ENCODE peak calls at places on chromosomes 2 and 18, in eight cellular contexts. S, Z, H, W, X, A, N and L are unnamed samples.
A peak's percentile ranks its signal among the peaks of the same experiment; 100 is the strongest.

GRCh38 chr2:215751200-215751910 is 262.0 kb downstream of the MREG start:
- DNase-seq in S (peak; percentile 73), Z (no peak), H (no peak), W (peak; percentile 80), X (no peak), A (no peak), N (no peak), L (peak; percentile 96)

GRCh38 chr2:81395746-81396145 is 1091.2 kb upstream of the LRRTM1 start:
- DNase-seq in S (no peak), Z (no peak), H (no peak), W (no peak), X (no peak), A (no peak), N (no peak), L (no peak)

GRCh38 chr2:69046221-69046662 is 33.3 kb downstream of the ANTXR1 start:
- DNase-seq in S (peak; percentile 85), Z (no peak), H (no peak), W (peak; percentile 88), X (no peak), A (no peak), N (no peak), L (peak; percentile 72)

GRCh38 chr2:215479536-215480240 is 43.8 kb upstream of the FN1 start:
- DNase-seq in S (no peak), Z (no peak), H (no peak), W (no peak), X (no peak), A (no peak), N (no peak), L (no peak)

GRCh38 chr18:12774982-12775381 is 72.1 kb downstream of the PSMG2 start:
- DNase-seq in S (no peak), Z (no peak), H (no peak), W (no peak), X (no peak), A (no peak), N (no peak), L (no peak)

GRCh38 chr18:48629730-48630324 is 91.0 kb downstream of the CTIF start:
- DNase-seq in S (peak; percentile 99), Z (no peak), H (no peak), W (peak; percentile 97), X (no peak), A (no peak), N (no peak), L (peak; percentile 88)

GRCh38 chr2:115910270-115910669 is 1467.8 kb downstream of the DPP10 start:
- DNase-seq in S (no peak), Z (no peak), H (no peak), W (no peak), X (no peak), A (peak; percentile 42), N (no peak), L (no peak)

GRCh38 chr2:39516347-39517101 is 79.4 kb upstream of the MAP4K3 start:
- DNase-seq in S (no peak), Z (no peak), H (peak; percentile 68), W (peak; percentile 89), X (no peak), A (no peak), N (no peak), L (no peak)

GRCh38 chr2:9790702-9791225 is 52.5 kb upstream of the TAF1B start:
- DNase-seq in S (no peak), Z (no peak), H (no peak), W (no peak), X (no peak), A (no peak), N (no peak), L (no peak)

GRCh38 chr2:48479923-48480322 is 50.0 kb upstream of the STON1 start:
- DNase-seq in S (no peak), Z (no peak), H (no peak), W (no peak), X (no peak), A (no peak), N (no peak), L (no peak)

GRCh38 chr2:101253713-101254085 is 1.0 kb downstream of the CNOT11 start:
- DNase-seq in S (no peak), Z (no peak), H (no peak), W (no peak), X (peak; percentile 33), A (no peak), N (peak; percentile 14), L (peak; percentile 21)

GRCh38 chr2:181304011-181304844 is 153.0 kb upstream of the ITGA4 start:
- DNase-seq in S (no peak), Z (no peak), H (no peak), W (no peak), X (peak; percentile 76), A (no peak), N (peak; percentile 65), L (no peak)
- TF ChIP-seq CTCF in S (no peak), Z (no peak), H (no peak), W (no peak), X (no peak), A (no peak), N (peak; percentile 32), L (no peak)

DNA sequence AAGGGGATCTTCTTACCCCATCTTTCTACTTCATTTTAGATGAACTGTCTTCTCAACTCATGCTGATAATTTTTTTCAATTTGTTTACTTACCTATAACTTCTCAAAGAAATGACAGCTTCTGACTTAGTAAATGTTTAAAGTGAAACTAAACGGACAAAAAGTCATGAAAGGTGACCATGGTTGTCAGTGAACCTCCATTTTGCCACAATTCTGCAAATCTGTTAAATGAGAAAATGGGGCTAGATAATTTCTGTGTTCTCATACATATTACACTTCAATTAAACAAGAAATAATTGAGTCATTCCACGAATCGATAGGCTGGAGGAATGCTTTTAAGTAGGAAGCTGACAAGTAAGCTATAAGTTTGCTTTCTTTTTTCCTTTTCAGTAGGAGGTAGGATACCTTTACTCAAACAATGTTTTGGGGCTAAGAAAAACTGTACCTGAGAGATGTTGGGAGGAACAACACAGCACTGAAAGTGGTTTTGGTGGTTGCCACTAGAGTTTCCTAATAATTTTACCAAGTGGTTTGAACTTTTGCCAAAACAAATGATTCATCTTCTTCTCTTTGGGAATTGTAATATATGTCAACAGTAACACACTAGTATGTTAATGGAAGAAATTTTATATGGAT is 17.1 kb downstream of the DYNAP start:
- DNase-seq in S (no peak), Z (no peak), H (no peak), W (peak; percentile 39), X (no peak), A (no peak), N (no peak), L (peak; percentile 93)
- H3K4me3 ChIP-seq in S (no peak overlapping the region), Z (no peak overlapping the region), H (no peak overlapping the region), W (peak overlapping the region; percentile 1), X (no peak overlapping the region), A (no peak overlapping the region), N (no peak overlapping the region), L (peak overlapping the region; percentile 17)

DNA sequence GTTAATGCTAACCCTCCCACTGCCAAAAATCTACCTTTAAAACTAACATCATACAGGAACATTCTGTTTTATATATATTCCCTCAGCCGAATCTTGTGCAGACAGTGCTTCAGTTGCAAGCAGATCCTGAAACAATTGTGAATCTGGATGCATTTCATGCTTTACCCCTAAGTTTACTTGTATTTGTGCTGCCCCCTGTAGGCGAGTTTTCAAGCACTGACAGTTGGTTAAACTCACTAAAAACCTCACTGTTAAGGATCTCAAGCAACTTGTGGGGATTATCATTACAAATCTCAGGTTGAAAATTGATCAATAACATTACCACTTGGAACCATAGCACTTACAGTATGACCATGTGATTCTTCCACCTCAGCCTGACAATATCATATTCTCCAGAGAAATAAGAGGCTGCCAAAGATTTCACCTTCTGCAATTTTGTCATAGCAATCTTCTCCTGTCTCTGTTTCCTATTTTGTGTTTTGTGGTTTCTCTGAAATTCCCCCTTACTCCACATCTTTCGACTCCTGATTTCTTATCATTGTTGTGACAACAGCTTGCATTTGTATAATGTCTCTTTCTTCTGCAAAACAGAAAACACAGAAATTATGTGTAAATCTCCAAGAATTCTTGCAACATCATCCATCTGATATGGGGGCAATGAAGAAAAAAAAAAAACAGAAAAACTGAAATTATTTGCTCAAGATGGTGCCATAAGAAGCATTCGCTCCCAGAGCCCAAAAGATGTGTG is 354.6 kb upstream of the SETBP1 start:
- DNase-seq in S (peak; percentile 66), Z (no peak), H (peak; percentile 27), W (peak; percentile 87), X (peak; percentile 54), A (peak; percentile 80), N (peak; percentile 63), L (peak; percentile 62)
- TF ChIP-seq CTCF in S (peak; percentile 75), Z (no peak), H (peak; percentile 59), W (peak; percentile 78), X (peak; percentile 50), A (peak; percentile 69), N (peak; percentile 61), L (peak; percentile 62)

GRCh38 chr2:16662440-16662839 is 3.2 kb downstream of the CYRIA start:
- DNase-seq in S (peak; percentile 89), Z (no peak), H (no peak), W (peak; percentile 74), X (peak; percentile 40), A (no peak), N (no peak), L (peak; percentile 62)
- H3K4me3 ChIP-seq in S (no peak overlapping the region), Z (no peak overlapping the region), H (no peak overlapping the region), W (no peak overlapping the region), X (no peak overlapping the region), A (no peak overlapping the region), N (no peak overlapping the region), L (no peak overlapping the region)

DNA sequence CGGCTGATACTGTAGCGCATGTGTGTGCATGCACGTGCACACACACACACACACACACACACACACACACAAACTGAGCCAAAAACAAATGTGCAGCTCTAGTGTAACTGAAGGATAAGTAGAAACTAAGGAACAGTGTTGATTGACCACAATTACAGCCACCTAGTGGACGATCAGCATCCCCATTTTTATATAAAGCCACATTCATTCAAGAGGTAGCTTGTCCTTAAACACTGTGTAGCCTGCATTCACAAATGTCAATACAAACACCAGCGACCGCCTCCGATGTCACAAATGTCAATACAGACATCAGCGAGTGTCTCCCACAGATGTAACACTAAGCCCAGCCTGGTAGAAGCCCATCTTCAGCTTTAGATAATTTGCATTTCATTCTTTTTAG is 167.4 kb downstream of the PTGR3 start:
- DNase-seq in S (peak; percentile 17), Z (no peak), H (no peak), W (peak; percentile 46), X (peak; percentile 16), A (no peak), N (no peak), L (peak; percentile 41)
- TF ChIP-seq CTCF in S (peak; percentile 68), Z (no peak), H (peak; percentile 39), W (peak; percentile 46), X (no peak), A (peak; percentile 49), N (peak; percentile 14), L (peak; percentile 54)

DNA sequence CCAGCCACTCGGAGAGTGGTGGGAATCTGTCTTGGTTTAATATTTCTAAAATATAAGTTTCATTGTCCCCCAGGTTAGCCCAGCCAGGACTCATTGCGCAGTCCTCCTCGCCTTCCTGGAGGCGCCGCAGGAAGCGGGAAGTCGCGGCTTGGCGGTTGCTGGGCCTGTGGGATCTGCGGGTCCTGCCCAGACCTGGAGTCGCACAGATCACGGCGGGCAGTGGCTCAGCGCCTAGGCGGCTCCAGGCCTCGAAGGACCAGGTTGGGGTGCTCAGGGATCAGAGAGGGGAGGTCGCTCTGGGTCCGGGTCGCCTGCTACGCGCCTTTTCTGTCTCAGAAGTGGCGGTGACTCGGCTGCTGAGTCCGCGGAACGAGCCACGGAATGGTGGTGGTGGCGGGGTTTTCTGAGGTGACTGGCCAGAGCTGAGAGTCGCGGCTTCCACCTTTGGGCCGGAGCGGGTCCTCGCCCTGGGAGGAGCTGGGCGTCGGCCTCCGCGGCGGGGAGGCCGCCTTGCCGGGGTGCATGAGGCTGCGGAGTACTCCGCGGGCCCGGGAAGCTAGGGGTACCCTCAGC is 2.7 kb downstream of the HOXD3 start:
- DNase-seq in S (no peak), Z (no peak), H (no peak), W (no peak), X (no peak), A (no peak), N (no peak), L (no peak)
- H3K4me3 ChIP-seq in S (no peak overlapping the region), Z (peak overlapping the region; percentile 54), H (no peak overlapping the region), W (no peak overlapping the region), X (no peak overlapping the region), A (no peak overlapping the region), N (no peak overlapping the region), L (no peak overlapping the region)